ENCODE peak calls at places on chromosomes 11 and 22, in eight cellular contexts. T is Ammon's horn; X is kidney; E is activated T-cell treated with anti-CD3 and anti-CD28 coated beads, Interleukin-2, amount 50 U/mL, for 4 hours; R is activated CD4-positive, alpha-beta T cell treated with anti-CD3 and anti-CD28 coated beads, Interleukin-2, amount 50 U/mL, for 24 hours; H is adipocyte; P is OCI-M1; B is posterior cingulate gyrus. D is an unnamed sample.

GRCh38 chr11:76642341-76642740 is 28.2 kb downstream of the LRRC32 start:
- DNase-seq in T (no peak), X (no peak), E (no peak), R (peak; percentile 18), H (no peak), P (no peak), B (no peak), D (no peak)

GRCh38 chr11:69787457-69787856 is 12.3 kb upstream of the FGF4 start:
- DNase-seq in T (no peak), X (no peak), E (no peak), R (no peak), H (no peak), P (no peak), B (no peak), D (no peak)

GRCh38 chr11:27207025-27207650 is 155.9 kb downstream of the CCDC34 start:
- DNase-seq in T (no peak), X (no peak), E (no peak), R (no peak), H (no peak), P (peak; percentile 38), B (no peak), D (peak; percentile 14)

GRCh38 chr11:125433454-125434121 is 62.5 kb downstream of the FEZ1 start:
- DNase-seq in T (peak; percentile 88), X (no peak), E (no peak), R (no peak), H (peak; percentile 73), P (peak; percentile 61), B (peak; percentile 75), D (peak; percentile 62)

GRCh38 chr11:83823461-83824025 is 537.4 kb upstream of the CCDC90B start:
- DNase-seq in T (no peak), X (no peak), E (no peak), R (no peak), H (peak; percentile 9), P (no peak), B (no peak), D (peak; percentile 38)

GRCh38 chr11:112516771-112517170 is 256.1 kb upstream of the PLET1 start:
- DNase-seq in T (no peak), X (no peak), E (no peak), R (no peak), H (no peak), P (no peak), B (no peak), D (no peak)

GRCh38 chr11:78385205-78385604 is 32.4 kb downstream of the GAB2 start:
- DNase-seq in T (no peak), X (no peak), E (no peak), R (no peak), H (no peak), P (no peak), B (no peak), D (no peak)

GRCh38 chr11:120929664-120930154 is 94.2 kb upstream of the TBCEL start:
- DNase-seq in T (peak; percentile 61), X (no peak), E (peak; percentile 11), R (no peak), H (peak; percentile 41), P (peak; percentile 70), B (no peak), D (peak; percentile 40)

GRCh38 chr22:29224121-29224858 is 18.6 kb downstream of the EMID1 start:
- DNase-seq in T (no peak), X (peak; percentile 85), E (no peak), R (no peak), H (no peak), P (no peak), B (no peak), D (no peak)

GRCh38 chr11:125193158-125193557 is 28.6 kb downstream of the PKNOX2 start:
- DNase-seq in T (no peak), X (no peak), E (no peak), R (no peak), H (no peak), P (no peak), B (no peak), D (no peak)

GRCh38 chr11:19631657-19632325 is 80.8 kb upstream of the NAV2 start:
- DNase-seq in T (no peak), X (no peak), E (no peak), R (no peak), H (peak; percentile 23), P (no peak), B (no peak), D (peak; percentile 46)

GRCh38 chr11:8814209-8814922 is 96.6 kb upstream of the AKIP1 start:
- DNase-seq in T (no peak), X (no peak), E (no peak), R (no peak), H (no peak), P (no peak), B (no peak), D (peak; percentile 70)

GRCh38 chr11:78318733-78319132 is 98.9 kb downstream of the GAB2 start:
- DNase-seq in T (peak; percentile 95), X (no peak), E (no peak), R (no peak), H (peak; percentile 15), P (no peak), B (peak; percentile 54), D (peak; percentile 21)

GRCh38 chr11:47850337-47850736 is 2.2 kb upstream of the NUP160 start:
- DNase-seq in T (no peak), X (no peak), E (no peak), R (no peak), H (no peak), P (no peak), B (no peak), D (no peak)

GRCh38 chr22:33519140-33519973 is 400.9 kb downstream of the LARGE1 start:
- DNase-seq in T (peak; percentile 80), X (no peak), E (no peak), R (no peak), H (peak; percentile 77), P (peak; percentile 44), B (peak; percentile 23), D (peak; percentile 53)

GRCh38 chr11:29251738-29252137 is 765.1 kb downstream of the KCNA4 start:
- DNase-seq in T (no peak), X (no peak), E (no peak), R (no peak), H (no peak), P (peak; percentile 8), B (no peak), D (no peak)

GRCh38 chr22:22030493-22031182 is 48.1 kb upstream of the TOP3B start:
- DNase-seq in T (no peak), X (no peak), E (no peak), R (no peak), H (no peak), P (peak; percentile 53), B (no peak), D (peak; percentile 13)

GRCh38 chr22:19783531-19784395 is 23.2 kb downstream of the TBX1 start:
- DNase-seq in T (no peak), X (peak; percentile 48), E (no peak), R (no peak), H (no peak), P (no peak), B (no peak), D (no peak)

GRCh38 chr11:1488575-1489180 is 2.1 kb upstream of the MOB2 start:
- DNase-seq in T (no peak), X (peak; percentile 73), E (no peak), R (no peak), H (no peak), P (no peak), B (no peak), D (no peak)

GRCh38 chr11:20631525-20632168 is 32.2 kb downstream of the SLC6A5 start:
- DNase-seq in T (no peak), X (no peak), E (no peak), R (no peak), H (no peak), P (no peak), B (no peak), D (no peak)

GRCh38 chr22:36544107-36544620 is 15.2 kb upstream of the EIF3D start:
- DNase-seq in T (no peak), X (no peak), E (no peak), R (no peak), H (no peak), P (no peak), B (no peak), D (peak; percentile 66)

GRCh38 chr11:67044496-67044895 is 12.2 kb upstream of the RHOD start:
- DNase-seq in T (no peak), X (no peak), E (no peak), R (no peak), H (no peak), P (peak; percentile 12), B (no peak), D (no peak)

GRCh38 chr11:128551641-128552335 is 35.6 kb downstream of the ETS1 start:
- DNase-seq in T (no peak), X (no peak), E (no peak), R (peak; percentile 44), H (no peak), P (peak; percentile 75), B (no peak), D (no peak)

GRCh38 chr22:41818596-41818995 is 14.3 kb upstream of the SREBF2 start:
- DNase-seq in T (no peak), X (no peak), E (no peak), R (no peak), H (no peak), P (no peak), B (no peak), D (no peak)

GRCh38 chr11:95849087-95849825 is 59.0 kb downstream of the CEP57 start:
- DNase-seq in T (peak; percentile 85), X (no peak), E (peak; percentile 19), R (peak; percentile 9), H (peak; percentile 61), P (peak; percentile 71), B (peak; percentile 35), D (peak; percentile 80)

GRCh38 chr22:39308614-39309363 is 10.6 kb downstream of the RPL3 start:
- DNase-seq in T (peak; percentile 37), X (no peak), E (no peak), R (no peak), H (peak; percentile 98), P (peak; percentile 53), B (no peak), D (peak; percentile 97)

GRCh38 chr22:37965940-37966664 is 12.6 kb downstream of the POLR2F start:
- DNase-seq in T (no peak), X (no peak), E (no peak), R (no peak), H (no peak), P (no peak), B (no peak), D (peak; percentile 51)

GRCh38 chr11:11171854-11172253 is 181.2 kb downstream of the CSNK2A3 start:
- DNase-seq in T (peak; percentile 47), X (no peak), E (no peak), R (peak; percentile 29), H (no peak), P (peak; percentile 1), B (peak; percentile 21), D (peak; percentile 62)

GRCh38 chr22:46110215-46110614 is 40.1 kb upstream of the PPARA start:
- DNase-seq in T (no peak), X (no peak), E (no peak), R (no peak), H (no peak), P (peak; percentile 7), B (no peak), D (peak; percentile 66)

GRCh38 chr11:118144301-118144701 is 8.3 kb downstream of the SCN4B start:
- DNase-seq in T (no peak), X (no peak), E (no peak), R (no peak), H (no peak), P (no peak), B (no peak), D (no peak)

GRCh38 chr11:94728541-94728940 is 39.6 kb upstream of the AMOTL1 start:
- DNase-seq in T (no peak), X (no peak), E (no peak), R (no peak), H (peak; percentile 66), P (no peak), B (no peak), D (peak; percentile 62)

GRCh38 chr11:59641156-59641555 is 25.6 kb upstream of the OSBP start:
- DNase-seq in T (no peak), X (no peak), E (no peak), R (no peak), H (no peak), P (no peak), B (no peak), D (peak; percentile 43)

GRCh38 chr11:22808559-22809197 is 20.9 kb downstream of the SVIP start:
- DNase-seq in T (peak; percentile 24), X (no peak), E (no peak), R (no peak), H (no peak), P (no peak), B (no peak), D (no peak)

GRCh38 chr11:122837528-122838346 is 563 bp upstream of the CRTAM start:
- DNase-seq in T (no peak), X (no peak), E (no peak), R (no peak), H (no peak), P (no peak), B (no peak), D (no peak)

D was measured in EH.